ENCODE peak calls at places on chromosomes 7 and 10, in five cellular contexts. O is neural progenitor cell, D is fibroblast of mammary gland, B is psoas muscle, Y is foreskin fibroblast. L is an unnamed sample.

GRCh38 chr10:78861456-78862327 is 207.1 kb upstream of the ZMIZ1 start:
- DNase-seq in B (no peak), Y (no peak), O (no peak), D (no peak), L (no peak)

GRCh38 chr7:130758429-130759056 is 24.5 kb upstream of the KLF14 start:
- DNase-seq in B (no peak), D (peak; percentile 72), O (peak; percentile 61), Y (peak; percentile 19), L (peak; percentile 14)

GRCh38 chr10:124070666-124071065 is 22.7 kb downstream of the CHST15 start:
- DNase-seq in D (no peak), B (no peak), O (no peak), Y (no peak), L (no peak)

GRCh38 chr7:25949672-25950487 is 202.1 kb upstream of the NFE2L3 start:
- DNase-seq in D (no peak), O (peak; percentile 65), B (no peak), Y (no peak), L (no peak)

GRCh38 chr7:119959811-119960210 is 313.2 kb upstream of the KCND2 start:
- DNase-seq in O (no peak), Y (no peak), D (peak; percentile 82), B (no peak), L (no peak)

GRCh38 chr7:131924857-131925256 is 368.4 kb upstream of the PODXL start:
- DNase-seq in O (no peak), D (no peak), B (no peak), Y (no peak), L (no peak)

GRCh38 chr10:45154481-45154880 is 153.8 kb downstream of the ZNF22 start:
- DNase-seq in Y (peak; percentile 20), O (no peak), B (no peak), D (peak; percentile 15), L (no peak)

GRCh38 chr7:21256310-21256877 is 171.5 kb upstream of the SP4 start:
- DNase-seq in D (peak; percentile 53), O (peak; percentile 39), B (no peak), Y (peak; percentile 7), L (no peak)

GRCh38 chr7:106947244-106947728 is 82.2 kb downstream of the PIK3CG start:
- DNase-seq in D (peak; percentile 77), Y (peak; percentile 59), O (peak; percentile 83), B (no peak), L (peak; percentile 38)

GRCh38 chr10:119655566-119656001 is 4.4 kb downstream of the BAG3 start:
- DNase-seq in Y (peak; percentile 81), B (peak; percentile 88), D (peak; percentile 93), O (no peak), L (peak; percentile 33)

GRCh38 chr7:116569737-116570136 is 44.9 kb downstream of the CAV1 start:
- DNase-seq in B (no peak), D (peak; percentile 98), Y (peak; percentile 94), O (no peak), L (peak; percentile 83)

GRCh38 chr10:131195552-131196159 is 115.9 kb downstream of the TCERG1L start:
- DNase-seq in O (no peak), Y (no peak), D (no peak), B (no peak), L (no peak)

GRCh38 chr10:72066318-72067284 is 21.8 kb downstream of the SPOCK2 start:
- DNase-seq in O (no peak), B (peak; percentile 57), D (no peak), Y (no peak), L (no peak)

GRCh38 chr10:5527332-5528200 is 2.8 kb downstream of the CALML3 start:
- DNase-seq in Y (no peak), D (no peak), B (peak; percentile 27), O (no peak), L (no peak)
- H3K4me3 ChIP-seq in Y (no peak overlapping the region), D (no peak overlapping the region), B (no peak overlapping the region), O (no peak overlapping the region), L (no peak overlapping the region)

GRCh38 chr7:67620216-67620933 is 623.7 kb downstream of the TYW1 start:
- DNase-seq in D (no peak), O (no peak), Y (no peak), B (no peak), L (no peak)

GRCh38 chr7:67621704-67622103 is 625.1 kb downstream of the TYW1 start:
- DNase-seq in B (no peak), D (no peak), O (no peak), Y (no peak), L (no peak)

DNA sequence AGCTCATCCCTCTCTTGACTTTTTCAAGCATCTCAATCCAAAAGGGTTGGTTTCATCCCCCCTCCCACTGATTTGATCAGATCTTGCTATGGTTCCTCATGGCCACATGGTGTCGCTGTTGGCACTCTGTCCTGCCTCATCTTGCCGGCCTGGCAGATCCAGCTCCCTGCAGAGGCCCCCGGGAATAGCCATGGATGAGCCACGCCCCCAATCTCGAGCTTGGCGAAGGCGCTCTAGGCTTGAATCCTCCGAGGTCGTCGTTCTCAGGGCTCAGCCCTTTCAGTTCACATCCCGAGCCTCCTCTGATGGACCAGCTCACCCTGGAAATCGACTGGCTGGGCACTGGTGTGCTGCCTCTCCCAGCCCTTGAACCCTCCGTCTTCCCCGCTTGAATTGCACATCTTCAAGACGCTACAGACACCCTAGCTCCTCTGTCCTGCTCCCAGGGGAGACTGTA is 628.7 kb downstream of the TYW1 start:
- DNase-seq in D (peak; percentile 62), B (peak; percentile 87), Y (peak; percentile 1), O (peak; percentile 95), L (peak; percentile 5)
- H3K4me3 ChIP-seq in D (no peak overlapping the region), B (peak overlapping the region; percentile 34), Y (no peak overlapping the region), O (peak overlapping the region; percentile 34), L (peak overlapping the region; percentile 42)

GRCh38 chr7:22572292-22572691 is 72.3 kb upstream of the STEAP1B start:
- DNase-seq in O (no peak), Y (peak; percentile 32), D (no peak), B (no peak), L (no peak)
- H3K4me3 ChIP-seq in O (no peak overlapping the region), Y (no peak overlapping the region), D (no peak overlapping the region), B (no peak overlapping the region), L (no peak overlapping the region)

GRCh38 chr7:151384352-151384697 is 25.5 kb downstream of the WDR86 start:
- DNase-seq in D (no peak), O (no peak), Y (no peak), B (no peak), L (no peak)

GRCh38 chr7:151385626-151386300 is 24.1 kb downstream of the WDR86 start:
- DNase-seq in B (peak; percentile 45), Y (no peak), O (no peak), D (no peak), L (no peak)

GRCh38 chr7:151384776-151385625 is 24.8 kb downstream of the WDR86 start:
- DNase-seq in O (no peak), Y (no peak), D (no peak), B (peak; percentile 45), L (no peak)

GRCh38 chr7:151382079-151382885 is 27.6 kb downstream of the WDR86 start:
- DNase-seq in Y (no peak), D (no peak), O (no peak), B (no peak), L (no peak)

DNA sequence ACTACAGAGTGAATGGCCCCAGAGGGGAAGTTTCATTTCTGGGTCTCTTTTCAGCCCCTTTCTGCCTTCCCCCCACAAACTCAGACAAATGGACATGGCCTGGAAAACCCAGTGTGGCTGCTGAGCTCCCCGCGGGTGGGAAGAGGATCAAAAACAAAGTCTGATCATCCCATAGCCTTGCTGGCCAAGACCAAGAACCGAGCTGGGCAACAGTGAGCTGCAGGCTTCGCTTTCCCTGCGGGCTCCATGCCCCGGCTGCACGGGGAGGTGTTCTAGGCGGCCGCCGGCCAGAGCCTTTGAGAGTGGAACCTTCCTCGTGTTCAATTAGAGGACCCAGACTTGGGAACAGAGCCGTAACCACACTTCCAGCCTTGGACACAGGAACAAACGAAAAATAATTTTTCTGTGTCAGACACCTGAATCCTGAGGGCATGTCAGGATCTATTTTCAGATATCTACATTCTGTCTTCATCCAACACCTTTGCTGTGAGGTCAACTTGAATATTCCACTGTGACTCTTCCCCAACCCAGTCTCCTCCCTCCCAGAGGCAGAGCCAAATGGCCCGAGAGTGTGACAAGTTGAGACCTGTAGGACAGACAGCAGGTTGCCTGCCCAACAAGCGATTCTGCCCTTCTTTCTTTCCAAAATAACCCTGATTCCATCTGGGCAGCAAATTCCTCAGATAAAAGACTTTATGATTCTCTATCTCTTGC is 26.0 kb downstream of the WDR86 start:
- DNase-seq in D (no peak), B (no peak), O (no peak), Y (no peak), L (no peak)
- H3K4me3 ChIP-seq in D (no peak overlapping the region), B (no peak overlapping the region), O (no peak overlapping the region), Y (no peak overlapping the region), L (no peak overlapping the region)

GRCh38 chr10:61789031-61789430 is 112.5 kb upstream of the ARID5B start:
- DNase-seq in D (no peak), O (no peak), B (no peak), Y (no peak), L (no peak)

GRCh38 chr10:61785410-61786105 is 115.9 kb upstream of the ARID5B start:
- DNase-seq in Y (no peak), O (no peak), D (peak; percentile 63), B (no peak), L (no peak)

GRCh38 chr10:61786728-61787127 is 114.8 kb upstream of the ARID5B start:
- DNase-seq in D (peak; percentile 85), B (no peak), Y (peak; percentile 64), O (no peak), L (peak; percentile 34)

GRCh38 chr10:61784354-61785131 is 117.0 kb upstream of the ARID5B start:
- DNase-seq in O (no peak), D (no peak), B (no peak), Y (no peak), L (no peak)

DNA sequence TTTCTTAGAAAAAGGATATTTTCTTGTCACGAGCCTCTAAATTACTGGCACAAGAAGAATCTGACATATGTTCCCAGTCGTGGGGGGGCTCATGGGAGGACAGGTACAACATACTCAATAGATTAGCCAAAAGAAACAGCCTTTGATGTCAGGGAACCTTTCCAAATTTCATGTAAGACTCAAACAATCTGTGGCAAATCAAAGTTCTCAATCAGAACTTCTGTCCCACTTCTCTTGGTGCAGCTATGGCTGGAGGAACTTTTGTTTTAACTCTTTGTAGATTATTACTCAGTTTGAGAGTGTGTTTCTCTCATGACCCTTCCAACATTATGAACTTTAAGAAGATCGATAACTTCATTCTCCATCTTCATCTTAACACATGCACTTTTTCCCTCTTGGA is 114.3 kb upstream of the ARID5B start:
- DNase-seq in B (no peak), D (no peak), Y (no peak), O (no peak), L (no peak)
- H3K4me3 ChIP-seq in B (peak overlapping the region; percentile 23), D (no peak overlapping the region), Y (no peak overlapping the region), O (no peak overlapping the region), L (no peak overlapping the region)

GRCh38 chr10:71040890-71041590 is 152.7 kb upstream of the PCBD1 start:
- DNase-seq in Y (no peak), O (no peak), B (no peak), D (no peak), L (no peak)
- H3K4me3 ChIP-seq in Y (no peak overlapping the region), O (no peak overlapping the region), B (no peak overlapping the region), D (no peak overlapping the region), L (no peak overlapping the region)

GRCh38 chr7:145431834-145432233 is 596.0 kb upstream of the TPK1 start:
- DNase-seq in B (no peak), Y (no peak), O (no peak), D (no peak), L (no peak)

GRCh38 chr7:145434811-145435210 is 599.0 kb upstream of the TPK1 start:
- DNase-seq in D (peak; percentile 52), B (no peak), O (no peak), Y (no peak), L (no peak)
- H3K4me3 ChIP-seq in D (no peak overlapping the region), B (no peak overlapping the region), O (no peak overlapping the region), Y (no peak overlapping the region), L (no peak overlapping the region)